ENCODE peak calls at places on chromosomes 5 and 9, in ten cellular contexts. J is stimulated activated CD4-positive, alpha-beta T cell treated with anti-CD3 and anti-CD28 coated beads, Interleukin-2, amount 100 ng/mL, for 48 hours; I is stromal cell of bone marrow; Z is NCI-H1417; M is HCT116; G is IMR-90; C is head of caudate nucleus; B is SHP77; X is stimulated activated effector memory CD8-positive, alpha-beta T cell treated with anti-CD3 and anti-CD28 coated beads, Interleukin-12 subunit alpha, Interleukin-12 subunit beta, amount 100 ng/mL, for 72 hours; W is GM20000. E is an unnamed sample.

GRCh38 chr9:121842612-121842978 is 191.2 kb downstream of the DAB2IP start:
- DNase-seq in J (no peak), I (no peak), Z (no peak), M (no peak), G (peak; percentile 87), C (no peak), B (no peak), X (no peak), W (no peak), E (no peak)

GRCh38 chr5:93100433-93100832 is 480.6 kb downstream of the NR2F1-AS1 start:
- DNase-seq in J (no peak), I (peak; percentile 74), Z (no peak), M (peak; percentile 37), G (peak; percentile 74), C (no peak), B (no peak), X (no peak), W (no peak), E (no peak)

GRCh38 chr5:54761213-54761701 is 224.1 kb downstream of the ESM1 start:
- DNase-seq in J (no peak), I (peak; percentile 93), Z (no peak), M (no peak), G (peak; percentile 95), C (no peak), B (no peak), X (peak; percentile 25), W (no peak), E (no peak)

GRCh38 chr5:117494208-117494607 is 919.6 kb upstream of the SEMA6A start:
- DNase-seq in J (no peak), I (no peak), Z (no peak), M (no peak), G (no peak), C (no peak), B (no peak), X (no peak), W (no peak), E (no peak)

GRCh38 chr5:60377826-60378225 is 322.1 kb downstream of the DEPDC1B start:
- DNase-seq in J (no peak), I (peak; percentile 51), Z (no peak), M (no peak), G (no peak), C (no peak), B (no peak), X (no peak), W (no peak), E (no peak)

GRCh38 chr9:111632695-111633388 is 1.7 kb downstream of the DNAJC25 start:
- DNase-seq in J (no peak), I (no peak), Z (no peak), M (no peak), G (no peak), C (no peak), B (no peak), X (no peak), W (no peak), E (no peak)

GRCh38 chr5:119274024-119274766 is 81.6 kb upstream of the TNFAIP8 start:
- DNase-seq in J (no peak), I (no peak), Z (no peak), M (peak; percentile 76), G (peak; percentile 35), C (no peak), B (no peak), X (peak; percentile 61), W (no peak), E (no peak)

GRCh38 chr5:140962190-140962589 is 4.1 kb upstream of the PCDHAC2 start:
- DNase-seq in J (no peak), I (no peak), Z (no peak), M (no peak), G (no peak), C (no peak), B (no peak), X (no peak), W (no peak), E (no peak)

GRCh38 chr9:4831119-4831518 is 38.4 kb downstream of the RCL1 start:
- DNase-seq in J (no peak), I (no peak), Z (no peak), M (no peak), G (peak; percentile 37), C (no peak), B (no peak), X (no peak), W (no peak), E (no peak)

GRCh38 chr9:79023134-79023577 is 548.6 kb upstream of the TLE4 start:
- DNase-seq in J (no peak), I (peak; percentile 71), Z (no peak), M (peak; percentile 44), G (peak; percentile 96), C (no peak), B (no peak), X (no peak), W (no peak), E (no peak)

GRCh38 chr9:135050072-135050990 is 37.1 kb upstream of the OLFM1 start:
- DNase-seq in J (no peak), I (no peak), Z (no peak), M (no peak), G (no peak), C (no peak), B (no peak), X (no peak), W (no peak), E (no peak)

GRCh38 chr9:88503845-88504764 is 30.9 kb upstream of the NXNL2 start:
- DNase-seq in J (no peak), I (no peak), Z (no peak), M (no peak), G (no peak), C (no peak), B (no peak), X (no peak), W (no peak), E (no peak)

GRCh38 chr5:159851053-159851452 is 65.2 kb upstream of the ADRA1B start:
- DNase-seq in J (no peak), I (no peak), Z (no peak), M (no peak), G (peak; percentile 17), C (no peak), B (no peak), X (no peak), W (no peak), E (no peak)

GRCh38 chr5:72281764-72282499 is 38.1 kb downstream of the MRPS27 start:
- DNase-seq in J (no peak), I (peak; percentile 72), Z (no peak), M (peak; percentile 45), G (peak; percentile 91), C (no peak), B (peak; percentile 69), X (no peak), W (no peak), E (no peak)

GRCh38 chr5:1134478-1134877 is 22.6 kb upstream of the SLC12A7 start:
- DNase-seq in J (no peak), I (no peak), Z (no peak), M (no peak), G (no peak), C (no peak), B (peak; percentile 27), X (no peak), W (peak; percentile 70), E (no peak)

GRCh38 chr9:74666625-74667316 is 169.6 kb downstream of the RORB start:
- DNase-seq in J (no peak), I (peak; percentile 5), Z (no peak), M (no peak), G (peak; percentile 40), C (no peak), B (no peak), X (no peak), W (no peak), E (no peak)

GRCh38 chr5:158013939-158014338 is 155.0 kb upstream of the CLINT1 start:
- DNase-seq in J (no peak), I (peak; percentile 41), Z (no peak), M (no peak), G (peak; percentile 12), C (peak; percentile 34), B (no peak), X (no peak), W (peak; percentile 49), E (no peak)

GRCh38 chr5:113171520-113171919 is 194.9 kb downstream of the DCP2 start:
- DNase-seq in J (no peak), I (no peak), Z (no peak), M (no peak), G (no peak), C (no peak), B (no peak), X (no peak), W (no peak), E (no peak)

GRCh38 chr5:55711531-55712022 is 547 bp downstream of the SLC38A9 start:
- DNase-seq in J (no peak), I (no peak), Z (no peak), M (no peak), G (no peak), C (no peak), B (no peak), X (no peak), W (no peak), E (no peak)

GRCh38 chr5:75282581-75282980 is 45.9 kb upstream of the ANKRD31 start:
- DNase-seq in J (no peak), I (no peak), Z (no peak), M (no peak), G (no peak), C (no peak), B (no peak), X (no peak), W (no peak), E (no peak)

GRCh38 chr5:1151316-1151715 is 39.5 kb upstream of the SLC12A7 start:
- DNase-seq in J (no peak), I (no peak), Z (peak; percentile 44), M (no peak), G (no peak), C (no peak), B (no peak), X (no peak), W (no peak), E (no peak)

GRCh38 chr5:143297756-143298155 is 105.7 kb downstream of the NR3C1 start:
- DNase-seq in J (no peak), I (no peak), Z (no peak), M (no peak), G (peak; percentile 28), C (no peak), B (no peak), X (no peak), W (no peak), E (no peak)

GRCh38 chr5:72634444-72634843 is 127.2 kb upstream of the ZNF366 start:
- DNase-seq in J (no peak), I (no peak), Z (no peak), M (no peak), G (peak; percentile 65), C (no peak), B (no peak), X (no peak), W (no peak), E (no peak)

GRCh38 chr5:122498163-122498562 is 186.1 kb downstream of the SNCAIP start:
- DNase-seq in J (no peak), I (no peak), Z (peak; percentile 1), M (no peak), G (peak; percentile 32), C (peak; percentile 17), B (no peak), X (no peak), W (no peak), E (no peak)

GRCh38 chr5:99795026-99795425 is 740.1 kb upstream of the FAM174A start:
- DNase-seq in J (no peak), I (no peak), Z (no peak), M (no peak), G (no peak), C (no peak), B (no peak), X (no peak), W (no peak), E (no peak)

GRCh38 chr9:109278848-109279247 is 42.0 kb downstream of the EPB41L4B start:
- DNase-seq in J (no peak), I (no peak), Z (no peak), M (no peak), G (no peak), C (no peak), B (peak; percentile 43), X (no peak), W (no peak), E (no peak)

GRCh38 chr5:95620870-95621838 is 1.3 kb downstream of the GPR150 start:
- DNase-seq in J (peak; percentile 46), I (no peak), Z (peak; percentile 79), M (no peak), G (no peak), C (peak; percentile 20), B (peak; percentile 62), X (peak; percentile 73), W (peak; percentile 71), E (no peak)

GRCh38 chr9:27945386-27945785 is 372.1 kb upstream of the C9orf72 start:
- DNase-seq in J (no peak), I (peak; percentile 57), Z (no peak), M (no peak), G (no peak), C (no peak), B (no peak), X (no peak), W (no peak), E (no peak)

E was measured in nucleus accumbens.